ENCODE peak calls at places on chromosomes 7 and 10, in four cellular contexts. Y is foreskin melanocyte; J is stimulated activated CD8-positive, alpha-beta memory T cell treated with anti-CD3 and anti-CD28 coated beads, Interleukin-4, amount 100 ng/mL, for 48 hours; B is naive thymus-derived CD4-positive, alpha-beta T cell. N is an unnamed sample.

GRCh38 chr10:13808556-13809391 is 222.0 kb downstream of the PRPF18 start:
- DNase-seq in Y (no peak), J (no peak), B (no peak), N (no peak)

GRCh38 chr10:43846187-43846680 is 197.6 kb upstream of the ZNF32 start:
- DNase-seq in Y (no peak), J (peak), B (peak), N (peak)

GRCh38 chr7:29106128-29106988 is 40.0 kb downstream of the CPVL start:
- DNase-seq in Y (peak), J (no peak), B (no peak), N (no peak)

GRCh38 chr10:113446739-113447138 is 106.1 kb upstream of the HABP2 start:
- DNase-seq in Y (no peak), J (no peak), B (no peak), N (no peak)

GRCh38 chr10:79190740-79191261 is 122.0 kb downstream of the ZMIZ1 start:
- DNase-seq in Y (no peak), J (no peak), B (no peak), N (no peak)

GRCh38 chr10:80612261-80612660 is 74.6 kb downstream of the SH2D4B start:
- DNase-seq in Y (no peak), J (no peak), B (no peak), N (no peak)

GRCh38 chr10:31467791-31468535 is 148.9 kb downstream of the ZEB1 start:
- DNase-seq in Y (no peak), J (no peak), B (no peak), N (no peak)

GRCh38 chr7:104124469-104124868 is 83.3 kb downstream of the ORC5 start:
- DNase-seq in Y (no peak), J (no peak), B (no peak), N (no peak)

GRCh38 chr10:4270116-4270515 is 485.1 kb upstream of the KLF6 start:
- DNase-seq in Y (peak), J (no peak), B (no peak), N (no peak)

GRCh38 chr7:72435366-72435765 is 23.2 kb upstream of the CALN1 start:
- DNase-seq in Y (no peak), J (no peak), B (no peak), N (no peak)

GRCh38 chr10:127534074-127534473 is 15.0 kb upstream of the NPS start:
- DNase-seq in Y (no peak), J (no peak), B (no peak), N (no peak)

GRCh38 chr10:3407208-3407607 is 234.6 kb upstream of the PITRM1 start:
- DNase-seq in Y (no peak), J (no peak), B (no peak), N (no peak)

GRCh38 chr7:66452165-66452564 is 176.5 kb upstream of the KCTD7 start:
- DNase-seq in Y (no peak), J (no peak), B (no peak), N (no peak)

GRCh38 chr7:50994753-50995319 is 212.1 kb upstream of the GRB10 start:
- DNase-seq in Y (no peak), J (no peak), B (no peak), N (no peak)

GRCh38 chr10:33211123-33211878 is 123.2 kb downstream of the NRP1 start:
- DNase-seq in Y (no peak), J (no peak), B (peak), N (no peak)

GRCh38 chr10:101492814-101493213 is 95.2 kb downstream of the POLL start:
- DNase-seq in Y (no peak), J (no peak), B (no peak), N (no peak)

GRCh38 chr7:36840930-36841329 is 116.6 kb upstream of the AOAH start:
- DNase-seq in Y (no peak), J (no peak), B (no peak), N (no peak)

GRCh38 chr10:124612611-124613498 is 131.3 kb downstream of the FAM53B start:
- DNase-seq in Y (no peak), J (peak), B (no peak), N (peak)

GRCh38 chr10:88243847-88244730 is 339.0 kb downstream of the RNLS start:
- DNase-seq in Y (peak), J (no peak), B (no peak), N (no peak)

N was measured in CD8-positive, alpha-beta T cell.